ENCODE peak calls at places on chromosomes 7 and 10, in five cellular contexts. B, H, E, D and V are unnamed samples.

GRCh38 chr10:65291276-65291675 is 1634.6 kb upstream of the LRRTM3 start:
- DNase-seq in B (peak; percentile 19), H (no peak), E (no peak), D (no peak), V (no peak)

GRCh38 chr7:27734583-27734982 is 5.4 kb upstream of the TAX1BP1 start:
- DNase-seq in B (no peak), H (no peak), E (no peak), D (no peak), V (no peak)

GRCh38 chr10:122648599-122649428 is 50.8 kb downstream of the C10orf120 start:
- DNase-seq in B (peak; percentile 54), H (peak; percentile 49), E (peak; percentile 34), D (peak; percentile 11), V (peak; percentile 77)

GRCh38 chr10:126638542-126638941 is 32.0 kb downstream of the C10orf90 start:
- DNase-seq in B (no peak), H (no peak), E (no peak), D (no peak), V (no peak)

GRCh38 chr7:38855867-38856266 is 53.1 kb downstream of the VPS41 start:
- DNase-seq in B (no peak), H (no peak), E (no peak), D (no peak), V (no peak)

GRCh38 chr10:82914655-82915136 is 1039.7 kb downstream of the NRG3 start:
- DNase-seq in B (no peak), H (no peak), E (no peak), D (no peak), V (no peak)

GRCh38 chr7:36346260-36346831 is 43.3 kb upstream of the ANLN start:
- DNase-seq in B (no peak), H (no peak), E (no peak), D (no peak), V (no peak)

GRCh38 chr10:109475704-109476103 is 447.6 kb downstream of the XPNPEP1 start:
- DNase-seq in B (no peak), H (no peak), E (no peak), D (no peak), V (no peak)

GRCh38 chr7:79282051-79282694 is 171.3 kb downstream of the MAGI2 start:
- DNase-seq in B (peak; percentile 73), H (no peak), E (peak; percentile 15), D (peak; percentile 30), V (no peak)

GRCh38 chr7:150375662-150376521 is 3.2 kb upstream of the ZNF775 start:
- DNase-seq in B (peak; percentile 45), H (no peak), E (no peak), D (no peak), V (peak; percentile 60)